ENCODE peak calls at places on chromosomes 5 and 9, in eight cellular contexts. One of them, this sample, is unnamed.

GRCh38 chr9:86098793-86099694 is at the start of gene GOLM1:
- DNase-seq in esophagus squamous epithelium: no peak
- DNase-seq in body of pancreas: peak; percentile 69
- DNase-seq in adrenal gland: peak; percentile 53
- DNase-seq in upper lobe of left lung: peak; percentile 93
- DNase-seq in GM12891: peak; percentile 61
- DNase-seq in uterus: peak; percentile 45
- DNase-seq in stomach: peak; percentile 58
- DNase-seq in this sample: no peak

GRCh38 chr5:142636093-142636492 is 49.8 kb downstream of the FGF1 start:
- DNase-seq in GM12891: no peak
- DNase-seq in body of pancreas: no peak
- DNase-seq in adrenal gland: no peak
- DNase-seq in uterus: no peak
- DNase-seq in stomach: no peak
- DNase-seq in upper lobe of left lung: no peak
- DNase-seq in esophagus squamous epithelium: no peak
- DNase-seq in this sample: no peak

GRCh38 chr5:14816374-14816998 is 55.1 kb downstream of the ANKH start:
- DNase-seq in uterus: no peak
- DNase-seq in GM12891: no peak
- DNase-seq in stomach: no peak
- DNase-seq in esophagus squamous epithelium: no peak
- DNase-seq in adrenal gland: no peak
- DNase-seq in upper lobe of left lung: no peak
- DNase-seq in body of pancreas: no peak
- DNase-seq in this sample: no peak

GRCh38 chr5:90000351-90000750 is 409.2 kb downstream of the CETN3 start:
- DNase-seq in esophagus squamous epithelium: no peak
- DNase-seq in GM12891: no peak
- DNase-seq in upper lobe of left lung: no peak
- DNase-seq in adrenal gland: no peak
- DNase-seq in body of pancreas: no peak
- DNase-seq in uterus: no peak
- DNase-seq in stomach: no peak
- DNase-seq in this sample: no peak

GRCh38 chr9:110114888-110115259 is 93.1 kb downstream of the C9orf152 start:
- DNase-seq in stomach: no peak
- DNase-seq in uterus: no peak
- DNase-seq in body of pancreas: no peak
- DNase-seq in GM12891: no peak
- DNase-seq in adrenal gland: peak; percentile 23
- DNase-seq in upper lobe of left lung: no peak
- DNase-seq in esophagus squamous epithelium: no peak
- DNase-seq in this sample: no peak

GRCh38 chr9:71984388-71985069 is 73.1 kb downstream of the C9orf85 start:
- DNase-seq in stomach: no peak
- DNase-seq in uterus: no peak
- DNase-seq in upper lobe of left lung: no peak
- DNase-seq in body of pancreas: no peak
- DNase-seq in GM12891: no peak
- DNase-seq in adrenal gland: no peak
- DNase-seq in esophagus squamous epithelium: no peak
- DNase-seq in this sample: no peak

GRCh38 chr9:95349109-95350038 is 31.9 kb upstream of the FANCC start:
- DNase-seq in body of pancreas: no peak
- DNase-seq in GM12891: peak; percentile 22
- DNase-seq in stomach: no peak
- DNase-seq in uterus: no peak
- DNase-seq in adrenal gland: no peak
- DNase-seq in esophagus squamous epithelium: no peak
- DNase-seq in upper lobe of left lung: peak; percentile 82
- DNase-seq in this sample: no peak

GRCh38 chr9:37033753-37034319 is at the start of gene PAX5:
- DNase-seq in stomach: no peak
- DNase-seq in adrenal gland: no peak
- DNase-seq in upper lobe of left lung: peak; percentile 39
- DNase-seq in uterus: no peak
- DNase-seq in body of pancreas: no peak
- DNase-seq in GM12891: no peak
- DNase-seq in esophagus squamous epithelium: no peak
- DNase-seq in this sample: no peak

GRCh38 chr9:111482656-111483418 is 1.3 kb downstream of the ECPAS start:
- DNase-seq in adrenal gland: peak; percentile 81
- DNase-seq in body of pancreas: peak; percentile 77
- DNase-seq in uterus: peak; percentile 70
- DNase-seq in stomach: peak; percentile 72
- DNase-seq in GM12891: peak; percentile 63
- DNase-seq in esophagus squamous epithelium: peak; percentile 31
- DNase-seq in upper lobe of left lung: peak; percentile 95
- DNase-seq in this sample: peak; percentile 88

GRCh38 chr5:95646569-95647330 is at the start of gene RFESD:
- DNase-seq in stomach: peak; percentile 100
- DNase-seq in esophagus squamous epithelium: peak; percentile 97
- DNase-seq in GM12891: peak; percentile 63
- DNase-seq in upper lobe of left lung: peak; percentile 99
- DNase-seq in uterus: peak; percentile 98
- DNase-seq in adrenal gland: peak; percentile 100
- DNase-seq in body of pancreas: peak; percentile 100
- DNase-seq in this sample: peak; percentile 98
- TF ChIP-seq POLR2A in stomach: peak; percentile 92
- TF ChIP-seq POLR2A in esophagus squamous epithelium: peak; percentile 45
- TF ChIP-seq POLR2A in GM12891: peak; percentile 80
- TF ChIP-seq POLR2A in upper lobe of left lung: peak; percentile 97
- TF ChIP-seq POLR2A in uterus: peak; percentile 90
- TF ChIP-seq POLR2A in adrenal gland: peak; percentile 97
- TF ChIP-seq POLR2A in body of pancreas: peak; percentile 98
- TF ChIP-seq POLR2A in this sample: peak; percentile 92

GRCh38 chr5:96117863-96118651 is 156.4 kb upstream of the ELL2 start:
- DNase-seq in esophagus squamous epithelium: no peak
- DNase-seq in uterus: no peak
- DNase-seq in body of pancreas: no peak
- DNase-seq in stomach: peak; percentile 32
- DNase-seq in adrenal gland: no peak
- DNase-seq in GM12891: no peak
- DNase-seq in upper lobe of left lung: no peak
- DNase-seq in this sample: no peak
- TF ChIP-seq POLR2A in esophagus squamous epithelium: no peak
- TF ChIP-seq POLR2A in uterus: no peak
- TF ChIP-seq POLR2A in body of pancreas: no peak
- TF ChIP-seq POLR2A in stomach: no peak
- TF ChIP-seq POLR2A in adrenal gland: no peak
- TF ChIP-seq POLR2A in GM12891: no peak
- TF ChIP-seq POLR2A in upper lobe of left lung: no peak
- TF ChIP-seq POLR2A in this sample: no peak

GRCh38 chr5:10440367-10440990 is 1.2 kb upstream of the ROPN1L start:
- DNase-seq in esophagus squamous epithelium: no peak
- DNase-seq in upper lobe of left lung: no peak
- DNase-seq in body of pancreas: no peak
- DNase-seq in adrenal gland: no peak
- DNase-seq in uterus: no peak
- DNase-seq in stomach: no peak
- DNase-seq in GM12891: no peak
- DNase-seq in this sample: no peak
- TF ChIP-seq POLR2A in esophagus squamous epithelium: no peak
- TF ChIP-seq POLR2A in upper lobe of left lung: no peak
- TF ChIP-seq POLR2A in body of pancreas: no peak
- TF ChIP-seq POLR2A in adrenal gland: no peak
- TF ChIP-seq POLR2A in uterus: no peak
- TF ChIP-seq POLR2A in stomach: no peak
- TF ChIP-seq POLR2A in GM12891: no peak
- TF ChIP-seq POLR2A in this sample: no peak

GRCh38 chr9:131500939-131501541 is 1.7 kb upstream of the POMT1 start:
- DNase-seq in body of pancreas: no peak
- DNase-seq in esophagus squamous epithelium: no peak
- DNase-seq in upper lobe of left lung: no peak
- DNase-seq in GM12891: no peak
- DNase-seq in stomach: no peak
- DNase-seq in adrenal gland: no peak
- DNase-seq in uterus: no peak
- DNase-seq in this sample: no peak

GRCh38 chr9:131495726-131496292 is 6.9 kb upstream of the POMT1 start:
- DNase-seq in esophagus squamous epithelium: no peak
- DNase-seq in GM12891: no peak
- DNase-seq in stomach: no peak
- DNase-seq in body of pancreas: no peak
- DNase-seq in adrenal gland: no peak
- DNase-seq in upper lobe of left lung: no peak
- DNase-seq in uterus: no peak
- DNase-seq in this sample: no peak

GRCh38 chr9:131500377-131500776 is 2.3 kb upstream of the POMT1 start:
- DNase-seq in GM12891: no peak
- DNase-seq in uterus: no peak
- DNase-seq in upper lobe of left lung: no peak
- DNase-seq in stomach: no peak
- DNase-seq in body of pancreas: no peak
- DNase-seq in esophagus squamous epithelium: no peak
- DNase-seq in adrenal gland: no peak
- DNase-seq in this sample: no peak

GRCh38 chr9:131496844-131497425 is 5.8 kb upstream of the POMT1 start:
- DNase-seq in stomach: no peak
- DNase-seq in GM12891: no peak
- DNase-seq in body of pancreas: no peak
- DNase-seq in adrenal gland: no peak
- DNase-seq in esophagus squamous epithelium: no peak
- DNase-seq in upper lobe of left lung: no peak
- DNase-seq in uterus: no peak
- DNase-seq in this sample: no peak

GRCh38 chr9:131499254-131499653 is 3.5 kb upstream of the POMT1 start:
- DNase-seq in uterus: no peak
- DNase-seq in upper lobe of left lung: no peak
- DNase-seq in esophagus squamous epithelium: no peak
- DNase-seq in adrenal gland: no peak
- DNase-seq in GM12891: no peak
- DNase-seq in body of pancreas: no peak
- DNase-seq in stomach: no peak
- DNase-seq in this sample: no peak
- TF ChIP-seq POLR2A in uterus: no peak
- TF ChIP-seq POLR2A in upper lobe of left lung: no peak
- TF ChIP-seq POLR2A in esophagus squamous epithelium: no peak
- TF ChIP-seq POLR2A in adrenal gland: no peak
- TF ChIP-seq POLR2A in GM12891: no peak
- TF ChIP-seq POLR2A in body of pancreas: no peak
- TF ChIP-seq POLR2A in stomach: no peak
- TF ChIP-seq POLR2A in this sample: no peak

DNA sequence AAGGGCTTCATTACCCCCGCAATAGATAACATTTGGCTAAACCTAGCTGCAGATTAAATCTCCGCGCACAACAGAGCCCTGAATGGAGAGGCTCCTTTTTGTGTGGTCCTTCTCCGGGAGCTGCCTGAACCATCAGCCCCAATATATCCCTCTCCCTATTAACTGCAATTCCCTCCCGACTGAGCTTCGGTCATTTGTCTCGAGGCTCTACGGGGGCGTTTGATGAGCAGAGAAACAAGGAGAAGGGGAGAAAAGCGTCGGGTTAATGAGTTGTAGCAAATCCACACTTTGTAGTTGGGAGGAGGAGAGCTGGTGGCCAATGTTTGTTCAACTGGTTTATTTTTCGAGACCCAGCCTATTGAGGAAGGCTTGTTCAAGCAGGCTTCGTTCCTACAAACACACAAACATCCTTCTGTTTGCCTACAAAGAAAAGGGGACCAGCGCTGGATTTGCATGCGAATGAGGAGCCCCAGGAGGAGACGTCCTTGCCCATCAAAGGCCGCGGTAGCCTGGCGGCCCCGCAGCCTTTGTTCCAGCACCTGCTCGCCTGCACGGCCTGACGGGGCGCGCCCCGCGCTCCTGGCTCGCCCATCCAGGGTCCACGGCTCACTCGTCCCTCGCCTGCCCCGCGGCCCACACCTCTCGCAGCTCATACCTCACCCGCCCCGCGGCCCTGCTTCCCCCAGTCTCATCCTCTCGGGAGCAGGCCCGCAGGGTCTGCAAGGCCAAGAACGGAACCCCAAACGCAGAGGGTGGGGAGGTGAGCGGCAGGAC is 4.7 kb downstream of the FOXD1 start:
- DNase-seq in stomach: no peak
- DNase-seq in adrenal gland: no peak
- DNase-seq in GM12891: no peak
- DNase-seq in uterus: no peak
- DNase-seq in upper lobe of left lung: peak; percentile 81
- DNase-seq in esophagus squamous epithelium: no peak
- DNase-seq in body of pancreas: no peak
- DNase-seq in this sample: no peak
- TF ChIP-seq POLR2A in stomach: no peak
- TF ChIP-seq POLR2A in adrenal gland: no peak
- TF ChIP-seq POLR2A in GM12891: no peak
- TF ChIP-seq POLR2A in uterus: no peak
- TF ChIP-seq POLR2A in upper lobe of left lung: no peak
- TF ChIP-seq POLR2A in esophagus squamous epithelium: no peak
- TF ChIP-seq POLR2A in body of pancreas: no peak
- TF ChIP-seq POLR2A in this sample: no peak